ENCODE peak calls at places on chromosomes 6 and 20, in six cellular contexts. P is omental fat pad; U is SK-N-SH; Y is CD8-positive, alpha-beta memory T cell; A is GM19239; R is NCI-H2081 treated with DMSO at 0.1 percent for 48 hours. N is an unnamed sample.

GRCh38 chr6:107320126-107320525 is 139.2 kb downstream of the PDSS2 start:
- DNase-seq in A (no peak), P (no peak), U (no peak), R (no peak), Y (no peak), N (no peak)

GRCh38 chr20:43839793-43840199 is 74.9 kb upstream of the TOX2 start:
- DNase-seq in U (no peak), R (no peak), Y (no peak), A (no peak), P (no peak), N (no peak)

GRCh38 chr6:157838718-157839430 is 15.8 kb downstream of the SNX9 start:
- DNase-seq in P (no peak), U (no peak), R (no peak), A (no peak), Y (no peak), N (no peak)

GRCh38 chr20:46523696-46524328 is 10.5 kb upstream of the ZNF334 start:
- DNase-seq in A (no peak), U (no peak), R (no peak), Y (no peak), P (no peak), N (no peak)

GRCh38 chr6:116139917-116140316 is 14.0 kb upstream of the COL10A1 start:
- DNase-seq in R (no peak), A (no peak), P (no peak), U (no peak), Y (no peak), N (no peak)

GRCh38 chr20:3612795-3613560 is 50.2 kb downstream of the GFRA4 start:
- DNase-seq in R (no peak), U (no peak), A (no peak), Y (no peak), P (no peak), N (no peak)

GRCh38 chr6:56595490-56596122 is 47.1 kb downstream of the DST start:
- DNase-seq in A (peak; percentile 23), R (no peak), Y (no peak), U (peak; percentile 10), P (no peak), N (no peak)

GRCh38 chr6:89597988-89598387 is 40.6 kb downstream of the LYRM2 start:
- DNase-seq in R (peak; percentile 19), Y (no peak), U (peak; percentile 62), P (no peak), A (no peak), N (no peak)

GRCh38 chr6:47323887-47324286 is 14.2 kb upstream of the TNFRSF21 start:
- DNase-seq in A (no peak), U (no peak), P (no peak), Y (no peak), R (no peak), N (no peak)

GRCh38 chr6:156720739-156721714 is 56.2 kb upstream of the ARID1B start:
- DNase-seq in A (no peak), R (no peak), P (no peak), U (no peak), Y (no peak), N (no peak)

GRCh38 chr6:89221971-89222887 is 5.1 kb upstream of the GABRR1 start:
- DNase-seq in P (no peak), U (peak; percentile 20), Y (no peak), A (no peak), R (no peak), N (no peak)